ENCODE peak calls at places on chromosomes 7 and 10, in seven cellular contexts. One of them, this sample, is unnamed.

GRCh38 chr7:106177738-106178592 is 65.9 kb upstream of the SYPL1 start:
- DNase-seq in SK-N-DZ: no peak
- DNase-seq in SW 1271: no peak
- DNase-seq in MCF 10A: no peak
- DNase-seq in nephron progenitor cell: no peak
- DNase-seq in activated CD8-positive, alpha-beta memory T cell treated with anti-CD3 and anti-CD28 coated beads for 48 hours: no peak
- DNase-seq in psoas muscle: peak
- DNase-seq in this sample: no peak

GRCh38 chr7:23334482-23335056 is 35.4 kb downstream of the MALSU1 start:
- DNase-seq in nephron progenitor cell: no peak
- DNase-seq in activated CD8-positive, alpha-beta memory T cell treated with anti-CD3 and anti-CD28 coated beads for 48 hours: no peak
- DNase-seq in MCF 10A: peak
- DNase-seq in SW 1271: peak
- DNase-seq in SK-N-DZ: no peak
- DNase-seq in psoas muscle: peak
- DNase-seq in this sample: peak

GRCh38 chr10:90885176-90885575 is 13.4 kb downstream of the RPP30 start:
- DNase-seq in MCF 10A: peak
- DNase-seq in activated CD8-positive, alpha-beta memory T cell treated with anti-CD3 and anti-CD28 coated beads for 48 hours: no peak
- DNase-seq in psoas muscle: no peak
- DNase-seq in SK-N-DZ: no peak
- DNase-seq in nephron progenitor cell: no peak
- DNase-seq in SW 1271: no peak
- DNase-seq in this sample: no peak

GRCh38 chr7:78326870-78327269 is 528.3 kb downstream of the PHTF2 start:
- DNase-seq in nephron progenitor cell: no peak
- DNase-seq in SW 1271: no peak
- DNase-seq in SK-N-DZ: no peak
- DNase-seq in psoas muscle: no peak
- DNase-seq in activated CD8-positive, alpha-beta memory T cell treated with anti-CD3 and anti-CD28 coated beads for 48 hours: no peak
- DNase-seq in MCF 10A: no peak
- DNase-seq in this sample: peak

GRCh38 chr10:33715303-33715702 is 380.8 kb upstream of the NRP1 start:
- DNase-seq in MCF 10A: no peak
- DNase-seq in activated CD8-positive, alpha-beta memory T cell treated with anti-CD3 and anti-CD28 coated beads for 48 hours: no peak
- DNase-seq in nephron progenitor cell: no peak
- DNase-seq in SW 1271: no peak
- DNase-seq in SK-N-DZ: no peak
- DNase-seq in psoas muscle: no peak
- DNase-seq in this sample: no peak

GRCh38 chr10:22679608-22680007 is 34.8 kb downstream of the PIP4K2A start:
- DNase-seq in MCF 10A: no peak
- DNase-seq in SW 1271: no peak
- DNase-seq in psoas muscle: no peak
- DNase-seq in activated CD8-positive, alpha-beta memory T cell treated with anti-CD3 and anti-CD28 coated beads for 48 hours: no peak
- DNase-seq in SK-N-DZ: no peak
- DNase-seq in nephron progenitor cell: no peak
- DNase-seq in this sample: no peak

GRCh38 chr7:43112088-43112940 is at the start of gene HECW1:
- DNase-seq in psoas muscle: no peak
- DNase-seq in MCF 10A: no peak
- DNase-seq in nephron progenitor cell: peak
- DNase-seq in SK-N-DZ: peak
- DNase-seq in SW 1271: no peak
- DNase-seq in activated CD8-positive, alpha-beta memory T cell treated with anti-CD3 and anti-CD28 coated beads for 48 hours: no peak
- DNase-seq in this sample: no peak

GRCh38 chr7:31094271-31094670 is 42.2 kb downstream of the ADCYAP1R1 start:
- DNase-seq in SK-N-DZ: no peak
- DNase-seq in psoas muscle: no peak
- DNase-seq in SW 1271: no peak
- DNase-seq in MCF 10A: no peak
- DNase-seq in activated CD8-positive, alpha-beta memory T cell treated with anti-CD3 and anti-CD28 coated beads for 48 hours: no peak
- DNase-seq in nephron progenitor cell: no peak
- DNase-seq in this sample: no peak

GRCh38 chr7:152735443-152736004 is 24.0 kb upstream of the ACTR3B start:
- DNase-seq in nephron progenitor cell: no peak
- DNase-seq in SW 1271: no peak
- DNase-seq in SK-N-DZ: peak
- DNase-seq in MCF 10A: no peak
- DNase-seq in activated CD8-positive, alpha-beta memory T cell treated with anti-CD3 and anti-CD28 coated beads for 48 hours: no peak
- DNase-seq in psoas muscle: no peak
- DNase-seq in this sample: no peak

GRCh38 chr7:8263048-8263447 is 1.1 kb upstream of the ICA1 start:
- DNase-seq in nephron progenitor cell: no peak
- DNase-seq in SK-N-DZ: peak
- DNase-seq in MCF 10A: no peak
- DNase-seq in SW 1271: no peak
- DNase-seq in psoas muscle: no peak
- DNase-seq in activated CD8-positive, alpha-beta memory T cell treated with anti-CD3 and anti-CD28 coated beads for 48 hours: no peak
- DNase-seq in this sample: no peak

GRCh38 chr7:130758429-130759056 is 24.5 kb upstream of the KLF14 start:
- DNase-seq in nephron progenitor cell: no peak
- DNase-seq in psoas muscle: no peak
- DNase-seq in activated CD8-positive, alpha-beta memory T cell treated with anti-CD3 and anti-CD28 coated beads for 48 hours: no peak
- DNase-seq in SW 1271: no peak
- DNase-seq in SK-N-DZ: peak
- DNase-seq in MCF 10A: peak
- DNase-seq in this sample: peak

GRCh38 chr7:47361746-47362215 is 220.1 kb downstream of the TNS3 start:
- DNase-seq in MCF 10A: peak
- DNase-seq in SW 1271: no peak
- DNase-seq in psoas muscle: no peak
- DNase-seq in SK-N-DZ: no peak
- DNase-seq in nephron progenitor cell: no peak
- DNase-seq in activated CD8-positive, alpha-beta memory T cell treated with anti-CD3 and anti-CD28 coated beads for 48 hours: peak
- DNase-seq in this sample: peak